ENCODE peak calls at places on chromosomes 1 and 21, in nine cellular contexts. D is ovary, H is transverse colon, E is H1, T is upper lobe of left lung, F is SK-N-SH, M is A549, J is stomach, Q is K562. P is an unnamed sample.

GRCh38 chr1:192575499-192576189 is at the start of gene RGS1:
- DNase-seq in Q (no peak), F (no peak), H (peak; percentile 76), T (peak; percentile 43), E (no peak), J (peak; percentile 56), D (no peak), M (no peak), P (no peak)

GRCh38 chr1:200979574-200980451 is 43.7 kb downstream of the KIF21B start:
- DNase-seq in F (peak; percentile 77), Q (peak; percentile 94), T (peak; percentile 45), H (peak; percentile 53), M (peak; percentile 57), D (no peak), J (peak; percentile 39), E (peak; percentile 95), P (no peak)

GRCh38 chr1:245986404-245987221 is 520.5 kb downstream of the SMYD3 start:
- DNase-seq in Q (peak; percentile 52), H (peak; percentile 44), E (no peak), J (no peak), M (peak; percentile 11), F (no peak), T (no peak), D (no peak), P (no peak)

GRCh38 chr21:42499430-42500106 is 3.5 kb upstream of the RSPH1 start:
- DNase-seq in H (no peak), E (no peak), F (no peak), T (no peak), Q (no peak), J (no peak), D (no peak), M (no peak), P (no peak)

GRCh38 chr1:179034720-179035119 is 9.0 kb downstream of the FAM20B start:
- DNase-seq in H (no peak), J (no peak), E (no peak), Q (no peak), M (no peak), D (no peak), T (no peak), F (no peak), P (no peak)

GRCh38 chr1:160024195-160024905 is 7.4 kb downstream of the PIGM start:
- DNase-seq in Q (no peak), H (no peak), D (no peak), F (no peak), M (no peak), J (no peak), T (no peak), E (no peak), P (no peak)

GRCh38 chr1:240086726-240087125 is 5.0 kb upstream of the FMN2 start:
- DNase-seq in Q (no peak), D (no peak), J (no peak), E (no peak), H (no peak), F (no peak), M (no peak), T (no peak), P (no peak)

GRCh38 chr1:109617291-109617801 is 2.1 kb downstream of the GNAT2 start:
- DNase-seq in M (peak; percentile 22), F (peak; percentile 6), T (peak; percentile 22), E (no peak), J (no peak), Q (no peak), H (no peak), D (no peak), P (no peak)

GRCh38 chr1:57637155-57637554 is 213.3 kb upstream of the DAB1 start:
- DNase-seq in E (no peak), Q (no peak), M (no peak), D (no peak), T (no peak), H (no peak), J (no peak), F (no peak), P (no peak)

GRCh38 chr1:109193653-109194590 is 19.8 kb upstream of the SARS1 start:
- DNase-seq in T (peak; percentile 61), D (peak; percentile 63), J (peak; percentile 64), H (peak; percentile 67), F (peak; percentile 38), E (peak; percentile 92), Q (peak; percentile 83), M (peak; percentile 35), P (no peak)

GRCh38 chr1:144101397-144102050 is 129.7 kb upstream of the FAM72C start:
- DNase-seq in T (peak; percentile 23), Q (no peak), J (peak; percentile 36), M (peak; percentile 3), E (peak; percentile 47), D (peak; percentile 36), F (no peak), H (peak; percentile 11), P (peak; percentile 4)

GRCh38 chr1:57319165-57319564 is 104.7 kb downstream of the DAB1 start:
- DNase-seq in Q (no peak), M (no peak), F (no peak), J (no peak), T (no peak), H (no peak), D (no peak), E (no peak), P (no peak)

GRCh38 chr1:21293537-21294265 is 3.4 kb upstream of the ECE1 start:
- DNase-seq in E (no peak), Q (no peak), F (no peak), M (no peak), H (no peak), T (no peak), J (no peak), D (no peak), P (no peak)

GRCh38 chr1:210123924-210124589 is 108.5 kb upstream of the SERTAD4 start:
- DNase-seq in J (no peak), H (no peak), E (no peak), F (no peak), D (no peak), T (no peak), M (peak; percentile 21), Q (no peak), P (no peak)

GRCh38 chr1:9881838-9882249 is 28.2 kb downstream of the CTNNBIP1 start:
- DNase-seq in E (no peak), F (no peak), D (no peak), Q (no peak), J (no peak), T (no peak), H (no peak), M (no peak), P (no peak)

GRCh38 chr1:19606817-19607706 is 37.0 kb upstream of the NBL1 start:
- DNase-seq in D (no peak), Q (no peak), T (no peak), M (no peak), H (no peak), E (no peak), F (no peak), J (no peak), P (no peak)

GRCh38 chr1:95118019-95118499 is 904 bp downstream of the TLCD4 start:
- DNase-seq in H (peak; percentile 48), E (no peak), M (peak; percentile 11), F (no peak), J (no peak), T (peak; percentile 68), D (no peak), Q (no peak), P (no peak)

GRCh38 chr1:47776554-47777156 is 220.5 kb downstream of the TRABD2B start:
- DNase-seq in E (no peak), D (no peak), M (no peak), H (no peak), F (peak; percentile 74), Q (no peak), J (no peak), T (no peak), P (no peak)

GRCh38 chr1:181152892-181153633 is 64.6 kb downstream of the IER5 start:
- DNase-seq in M (no peak), J (peak; percentile 85), E (no peak), H (peak; percentile 74), T (peak; percentile 85), Q (peak; percentile 90), D (peak; percentile 93), F (peak; percentile 68), P (peak; percentile 43)
- TF ChIP-seq EP300 in M (no peak), J (peak; percentile 97), E (no peak), H (peak; percentile 93), T (no peak), Q (peak; percentile 99), D (peak; percentile 64), F (no peak), P (peak; percentile 90)

DNA sequence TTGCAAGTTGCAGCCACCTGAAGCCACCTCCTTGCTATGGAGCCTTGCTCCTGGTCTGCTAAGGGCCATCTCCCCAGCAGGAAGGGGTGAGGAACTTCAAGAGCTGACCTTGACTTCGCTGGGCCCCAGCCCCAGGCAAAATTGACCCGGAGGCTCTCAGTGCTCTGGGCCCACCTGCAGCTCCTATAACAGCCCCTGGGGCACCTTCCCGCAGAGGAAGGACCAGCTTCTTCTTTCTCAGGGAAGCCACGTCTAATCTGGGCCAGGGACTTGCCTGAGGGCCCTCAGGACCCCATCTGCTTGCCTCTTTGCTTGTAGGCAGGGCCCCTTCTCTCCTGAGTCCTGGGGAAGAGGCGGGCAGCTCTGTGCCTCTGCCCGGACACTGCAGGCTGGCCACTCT is 30.9 kb upstream of the GNPAT start:
- DNase-seq in H (no peak), F (no peak), D (no peak), T (no peak), Q (no peak), M (no peak), E (no peak), J (no peak), P (no peak)
- H3K4me1 ChIP-seq in H (peaks cover 7% of the 10 kb centered on the region), F (no peaks in the 10 kb centered on the region), D (no peaks in the 10 kb centered on the region), T (peaks cover 8% of the 10 kb centered on the region), Q (no peaks in the 10 kb centered on the region), M (peaks cover 15% of the 10 kb centered on the region), E (no peaks in the 10 kb centered on the region), J (no peaks in the 10 kb centered on the region), P (peaks cover 7% of the 10 kb centered on the region)

DNA sequence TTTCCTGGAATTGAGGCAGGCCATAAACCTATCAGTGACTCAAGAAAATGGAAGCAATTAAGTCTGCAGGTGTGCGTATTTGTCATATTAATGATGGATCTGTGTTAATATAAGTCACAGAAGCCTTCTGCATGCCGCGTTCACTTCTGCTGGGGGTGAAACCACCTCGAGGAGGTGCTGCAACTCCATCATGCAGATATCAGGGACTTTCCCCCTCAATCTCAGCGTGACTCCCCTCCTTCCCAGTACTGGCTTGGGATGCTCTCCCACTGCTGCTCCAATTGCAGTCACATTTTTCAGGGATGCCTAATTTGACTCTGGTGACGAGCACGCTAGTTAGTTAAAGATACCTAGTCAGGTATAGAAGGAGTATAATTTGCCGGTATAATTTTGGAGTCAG is 87.5 kb downstream of the ASTN1 start:
- DNase-seq in D (no peak), H (no peak), E (no peak), J (no peak), Q (no peak), F (no peak), M (no peak), T (no peak), P (no peak)
- TF ChIP-seq EP300 in D (no peak), H (no peak), E (no peak), J (no peak), Q (no peak), F (no peak), M (no peak), T (no peak), P (no peak)

DNA sequence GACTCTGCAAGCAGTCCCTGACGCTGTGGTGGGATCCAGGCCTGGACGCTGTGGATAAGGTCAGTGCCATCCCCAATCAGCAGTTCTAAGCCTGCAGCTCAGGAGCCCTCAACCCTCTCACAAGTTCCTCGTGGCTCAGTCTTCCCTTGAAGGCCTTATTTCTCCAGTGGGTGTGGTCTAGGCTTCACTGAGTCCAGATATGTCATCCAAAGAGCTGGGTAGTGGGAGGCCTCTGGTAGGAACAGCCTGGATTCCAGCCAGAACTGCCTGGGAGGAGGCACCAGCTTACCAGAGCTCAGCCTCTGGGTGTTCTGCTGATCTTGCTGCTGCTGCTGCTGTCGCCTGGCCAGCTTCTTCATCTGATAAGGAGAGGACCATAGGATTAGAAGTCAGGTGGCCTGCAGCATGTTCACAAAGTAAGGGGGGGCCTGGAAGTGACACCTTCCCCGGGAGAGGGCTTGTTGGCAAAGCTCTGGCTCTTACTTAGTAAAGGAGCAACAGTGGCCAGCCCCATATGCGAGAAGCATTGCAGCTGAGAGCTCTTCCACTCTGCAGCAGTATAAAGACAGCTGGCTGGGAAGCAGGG is 148.6 kb downstream of the LMX1A start:
- DNase-seq in M (no peak), J (no peak), H (no peak), T (no peak), Q (peak; percentile 53), F (no peak), E (no peak), D (no peak), P (no peak)
- H3K4me1 ChIP-seq in M (no peaks in the 10 kb centered on the region), J (no peaks in the 10 kb centered on the region), H (no peaks in the 10 kb centered on the region), T (no peaks in the 10 kb centered on the region), Q (peaks cover 6% of the 10 kb centered on the region), F (no peaks in the 10 kb centered on the region), E (peaks cover 6% of the 10 kb centered on the region), D (no peaks in the 10 kb centered on the region), P (no peaks in the 10 kb centered on the region)

P was measured in tibial nerve.